ENCODE peak calls at places on chromosomes 12 and 14, in six cellular contexts. L is A549, P is GM23338, R is HepG2, I is HCT116, O is SK-N-SH. G is an unnamed sample.

GRCh38 chr14:54338696-54339317 is 58.0 kb upstream of the CDKN3 start:
- DNase-seq in L (peak; percentile 18), P (peak; percentile 61), R (no peak), I (peak; percentile 55), O (no peak), G (no peak)

GRCh38 chr12:28780096-28780495 is 369.0 kb upstream of the FAR2 start:
- DNase-seq in L (peak; percentile 38), P (no peak), R (peak; percentile 12), I (no peak), O (no peak), G (peak; percentile 88)

GRCh38 chr12:98922871-98923270 is 277.8 kb downstream of the APAF1 start:
- DNase-seq in L (no peak), P (no peak), R (no peak), I (no peak), O (no peak), G (no peak)

GRCh38 chr12:130958557-130959140 is 4.9 kb downstream of the ADGRD1 start:
- DNase-seq in L (no peak), P (no peak), R (no peak), I (no peak), O (no peak), G (no peak)

GRCh38 chr12:112111931-112112330 is 3.3 kb upstream of the NAA25 start:
- DNase-seq in L (no peak), P (no peak), R (no peak), I (no peak), O (no peak), G (no peak)

GRCh38 chr14:80653951-80654350 is 287.6 kb downstream of the CEP128 start:
- DNase-seq in L (no peak), P (no peak), R (no peak), I (no peak), O (no peak), G (no peak)

GRCh38 chr14:20684662-20685456 is 499 bp downstream of the RNASE4 start:
- DNase-seq in L (peak; percentile 34), P (peak; percentile 66), R (peak; percentile 46), I (peak; percentile 42), O (no peak), G (no peak)

GRCh38 chr12:54220092-54220557 is 31.3 kb upstream of the SMUG1 start:
- DNase-seq in L (peak; percentile 61), P (peak; percentile 82), R (peak; percentile 45), I (peak; percentile 56), O (peak; percentile 75), G (peak; percentile 75)

GRCh38 chr14:70188608-70189540 is at the start of gene SLC8A3:
- DNase-seq in L (peak; percentile 35), P (peak; percentile 69), R (no peak), I (no peak), O (peak; percentile 85), G (no peak)

GRCh38 chr12:103840881-103841689 is at the start of gene NT5DC3:
- DNase-seq in L (peak; percentile 62), P (peak; percentile 89), R (peak; percentile 63), I (peak; percentile 65), O (peak; percentile 97), G (no peak)

GRCh38 chr12:103839103-103839502 is 1.9 kb downstream of the NT5DC3 start:
- DNase-seq in L (no peak), P (no peak), R (peak; percentile 30), I (no peak), O (no peak), G (no peak)

GRCh38 chr12:103841690-103842584 is 903 bp upstream of the NT5DC3 start:
- DNase-seq in L (peak; percentile 71), P (peak; percentile 85), R (peak; percentile 40), I (peak; percentile 49), O (no peak), G (peak; percentile 18)

GRCh38 chr12:103839893-103840292 is 1.1 kb downstream of the NT5DC3 start:
- DNase-seq in L (no peak), P (no peak), R (no peak), I (no peak), O (no peak), G (no peak)

GRCh38 chr12:103840399-103840880 is 594 bp downstream of the NT5DC3 start:
- DNase-seq in L (peak; percentile 32), P (no peak), R (no peak), I (no peak), O (peak; percentile 74), G (no peak)
- TF ChIP-seq REST in L (no peak), P (no peak), R (no peak), I (no peak), O (no peak), G (no peak)

GRCh38 chr12:115461401-115461800 is 777.4 kb upstream of the TBX3 start:
- DNase-seq in L (no peak), P (no peak), R (no peak), I (no peak), O (no peak), G (no peak)
- TF ChIP-seq REST in L (no peak), P (no peak), R (no peak), I (no peak), O (no peak), G (no peak)

GRCh38 chr12:73833746-73834145 is 703.9 kb upstream of the ATXN7L3B start:
- DNase-seq in L (no peak), P (no peak), R (no peak), I (no peak), O (no peak), G (no peak)
- TF ChIP-seq REST in L (no peak), P (no peak), R (no peak), I (no peak), O (no peak), G (no peak)

GRCh38 chr12:64828713-64829112 is 4.3 kb downstream of the TBC1D30 start:
- DNase-seq in L (no peak), P (no peak), R (no peak), I (no peak), O (no peak), G (no peak)

GRCh38 chr12:64824130-64824499 is 332 bp upstream of the TBC1D30 start:
- DNase-seq in L (no peak), P (peak; percentile 48), R (no peak), I (no peak), O (no peak), G (no peak)

GRCh38 chr12:64824500-64825142 is at the start of gene TBC1D30:
- DNase-seq in L (no peak), P (peak; percentile 58), R (no peak), I (no peak), O (peak; percentile 80), G (no peak)

GRCh38 chr12:64825143-64826011 is 930 bp downstream of the TBC1D30 start:
- DNase-seq in L (no peak), P (peak; percentile 60), R (no peak), I (no peak), O (peak; percentile 64), G (no peak)

DNA sequence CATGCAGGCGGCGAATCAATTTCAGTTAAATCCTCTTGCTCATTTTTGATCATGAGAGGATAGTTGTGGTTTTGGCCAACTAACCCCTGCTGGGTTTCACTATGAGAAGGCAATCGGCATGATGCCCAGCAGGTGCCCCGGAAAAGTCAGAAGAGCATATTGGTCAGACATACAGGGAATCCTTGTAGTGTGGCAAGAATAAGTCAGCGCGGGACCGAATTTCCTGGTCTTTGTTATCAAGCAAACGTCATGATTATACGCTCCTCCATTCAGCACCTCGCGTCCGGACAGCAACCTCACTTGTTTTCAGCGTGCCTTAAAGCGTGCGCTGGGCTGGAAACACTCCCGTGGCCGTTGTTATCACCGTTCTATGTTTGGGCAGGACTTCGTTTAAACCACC is 1.8 kb downstream of the TBC1D30 start:
- DNase-seq in L (no peak), P (peak; percentile 97), R (no peak), I (no peak), O (peak; percentile 26), G (no peak)
- TF ChIP-seq REST in L (peak; percentile 81), P (peak; percentile 98), R (peak; percentile 75), I (peak; percentile 56), O (peak; percentile 95), G (peak; percentile 86)

GRCh38 chr12:79275631-79276030 is 411.1 kb downstream of the SYT1 start:
- DNase-seq in L (no peak), P (no peak), R (no peak), I (no peak), O (no peak), G (no peak)
- TF ChIP-seq REST in L (no peak), P (no peak), R (no peak), I (no peak), O (no peak), G (no peak)

GRCh38 chr14:100902295-100902694 is 1.2 kb downstream of the RTL1 start:
- DNase-seq in L (peak; percentile 39), P (peak; percentile 71), R (peak; percentile 52), I (peak; percentile 7), O (peak; percentile 65), G (no peak)
- TF ChIP-seq REST in L (no peak), P (no peak), R (no peak), I (no peak), O (no peak), G (no peak)

DNA sequence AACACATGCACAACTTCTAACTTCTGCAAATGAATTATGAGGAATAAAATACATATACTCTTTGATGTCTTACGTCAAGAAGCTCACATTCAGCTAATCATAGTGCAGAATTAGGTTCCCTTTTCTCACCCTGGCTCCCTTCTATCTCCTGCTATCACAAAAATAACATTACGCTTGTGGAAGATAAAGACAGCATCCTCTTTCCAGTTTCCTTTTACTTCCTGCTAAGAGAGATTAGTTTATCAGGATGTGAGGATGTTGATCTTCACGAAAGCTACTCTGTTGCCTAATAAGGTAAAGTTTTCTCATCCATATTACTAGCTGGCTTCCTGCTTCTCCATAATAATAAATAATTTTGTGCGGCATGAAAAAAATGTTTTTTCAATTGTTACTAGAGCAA is 217.6 kb upstream of the DCN start:
- DNase-seq in L (no peak), P (no peak), R (no peak), I (no peak), O (no peak), G (no peak)
- TF ChIP-seq REST in L (no peak), P (no peak), R (no peak), I (no peak), O (no peak), G (no peak)

GRCh38 chr12:123058980-123059379 is 78.5 kb downstream of the ARL6IP4 start:
- DNase-seq in L (no peak), P (no peak), R (no peak), I (no peak), O (no peak), G (no peak)
- TF ChIP-seq REST in L (no peak), P (no peak), R (no peak), I (no peak), O (no peak), G (no peak)

GRCh38 chr12:109513977-109514376 is 36.5 kb downstream of the UBE3B start:
- DNase-seq in L (no peak), P (no peak), R (no peak), I (no peak), O (no peak), G (no peak)
- TF ChIP-seq REST in L (no peak), P (no peak), R (no peak), I (no peak), O (no peak), G (no peak)

GRCh38 chr12:11446372-11446771 is 51.0 kb upstream of the PRB2 start:
- DNase-seq in L (no peak), P (no peak), R (no peak), I (no peak), O (no peak), G (no peak)
- TF ChIP-seq REST in L (no peak), P (no peak), R (no peak), I (no peak), O (no peak), G (no peak)